ENCODE peak calls at places on chromosomes 5 and 9, in seven cellular contexts. I is GM23338, J is MM.1S, G is hepatocyte, D is OCI-LY7, K is GM23248, U is PC-3. P is an unnamed sample.

GRCh38 chr9:135262248-135262647 is 174.8 kb downstream of the OLFM1 start:
- DNase-seq in I (no peak), J (no peak), G (no peak), D (no peak), K (no peak), U (no peak), P (no peak)

GRCh38 chr9:35353731-35354365 is 136.1 kb upstream of the RUSC2 start:
- DNase-seq in I (no peak), J (peak), G (no peak), D (no peak), K (peak), U (no peak), P (no peak)

GRCh38 chr5:180153991-180154390 is 55.0 kb downstream of the RASGEF1C start:
- DNase-seq in I (no peak), J (no peak), G (no peak), D (no peak), K (no peak), U (no peak), P (no peak)

GRCh38 chr9:126411225-126411947 is 84.8 kb downstream of the MVB12B start:
- DNase-seq in I (no peak), J (peak), G (no peak), D (peak), K (peak), U (peak), P (no peak)

GRCh38 chr9:112331676-112331955 is 1.8 kb downstream of the PTBP3 start:
- DNase-seq in I (no peak), J (no peak), G (no peak), D (peak), K (no peak), U (peak), P (no peak)

GRCh38 chr5:20088361-20088760 is 100.4 kb upstream of the CDH18 start:
- DNase-seq in I (no peak), J (no peak), G (no peak), D (no peak), K (no peak), U (no peak), P (no peak)

GRCh38 chr5:43967165-43967564 is 364.2 kb downstream of the NNT start:
- DNase-seq in I (no peak), J (no peak), G (no peak), D (no peak), K (no peak), U (no peak), P (no peak)

GRCh38 chr9:108478871-108479332 is 376.9 kb downstream of the ACTL7B start:
- DNase-seq in I (no peak), J (no peak), G (peak), D (no peak), K (peak), U (peak), P (no peak)

GRCh38 chr5:67187318-67187717 is 9.3 kb downstream of the CD180 start:
- DNase-seq in I (no peak), J (no peak), G (no peak), D (peak), K (no peak), U (no peak), P (no peak)

GRCh38 chr9:97722331-97722730 is 25.2 kb upstream of the XPA start:
- DNase-seq in I (no peak), J (no peak), G (no peak), D (no peak), K (no peak), U (no peak), P (no peak)

GRCh38 chr9:116193636-116194035 is 40.0 kb downstream of the PAPPA start:
- DNase-seq in I (no peak), J (no peak), G (no peak), D (no peak), K (peak), U (peak), P (no peak)

GRCh38 chr9:136882109-136882946 is 4.0 kb upstream of the TRAF2 start:
- DNase-seq in I (no peak), J (peak), G (peak), D (peak), K (peak), U (peak), P (no peak)

GRCh38 chr5:9853309-9853708 is 223.2 kb upstream of the TAS2R1 start:
- DNase-seq in I (peak), J (no peak), G (no peak), D (no peak), K (no peak), U (no peak), P (no peak)

GRCh38 chr9:94159069-94159915 is 75.0 kb downstream of the PTPDC1 start:
- DNase-seq in I (no peak), J (no peak), G (no peak), D (no peak), K (peak), U (no peak), P (no peak)

GRCh38 chr5:107501965-107502691 is 168.6 kb downstream of the EFNA5 start:
- DNase-seq in I (no peak), J (no peak), G (no peak), D (no peak), K (no peak), U (no peak), P (no peak)

GRCh38 chr9:137044502-137045177 is 1.3 kb downstream of the NPDC1 start:
- DNase-seq in I (no peak), J (no peak), G (no peak), D (no peak), K (peak), U (peak), P (no peak)

GRCh38 chr5:56494300-56494704 is 261.2 kb upstream of the ANKRD55 start:
- DNase-seq in I (no peak), J (no peak), G (no peak), D (no peak), K (peak), U (no peak), P (no peak)

GRCh38 chr5:417765-418559 is 25.0 kb upstream of the EXOC3 start:
- DNase-seq in I (no peak), J (no peak), G (no peak), D (no peak), K (peak), U (no peak), P (no peak)

GRCh38 chr5:73631500-73631899 is 5.5 kb downstream of the ARHGEF28 start:
- DNase-seq in I (no peak), J (no peak), G (no peak), D (no peak), K (no peak), U (no peak), P (no peak)

GRCh38 chr5:159038907-159039306 is 60.8 kb downstream of the EBF1 start:
- DNase-seq in I (no peak), J (no peak), G (no peak), D (no peak), K (peak), U (no peak), P (no peak)

GRCh38 chr5:133992429-133993151 is 12.2 kb downstream of the VDAC1 start:
- DNase-seq in I (no peak), J (no peak), G (no peak), D (peak), K (no peak), U (no peak), P (no peak)

DNA sequence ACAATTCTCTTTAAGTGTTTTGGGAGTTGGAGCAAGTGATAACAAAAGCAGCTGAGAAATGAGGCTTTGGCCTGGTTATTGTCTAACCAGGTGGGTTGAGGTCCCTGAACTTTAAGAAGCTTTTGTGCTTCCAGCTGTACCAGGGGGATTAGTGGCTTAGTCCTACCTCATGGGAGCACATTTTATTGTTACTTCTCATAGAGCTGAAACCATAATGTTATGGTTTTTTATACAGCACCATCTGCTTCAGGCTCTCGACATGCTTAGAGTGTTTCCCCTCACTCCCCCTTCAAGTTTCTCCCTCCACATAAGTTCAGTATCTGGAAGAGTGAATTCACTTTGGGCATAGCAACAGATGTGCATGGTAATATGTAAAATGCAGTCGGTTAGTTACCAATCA is 95.7 kb upstream of the SPRY4 start:
- DNase-seq in I (no peak), J (no peak), G (no peak), D (no peak), K (no peak), U (no peak), P (peak)
- TF ChIP-seq EZH2phosphoT487 in I (no peak), J (no peak), G (no peak), D (no peak), K (no peak), U (no peak), P (no peak)

GRCh38 chr5:115602585-115603125 is 376 bp upstream of the TICAM2 start:
- DNase-seq in I (no peak), J (no peak), G (no peak), D (no peak), K (no peak), U (peak), P (peak)

GRCh38 chr5:115605436-115605835 is 3.2 kb upstream of the TICAM2 start:
- DNase-seq in I (no peak), J (no peak), G (no peak), D (no peak), K (no peak), U (no peak), P (no peak)

GRCh38 chr5:115611873-115612272 is 9.6 kb upstream of the TICAM2 start:
- DNase-seq in I (no peak), J (no peak), G (no peak), D (no peak), K (no peak), U (no peak), P (no peak)

GRCh38 chr5:115601709-115602584 is at the start of gene TICAM2:
- DNase-seq in I (peak), J (peak), G (peak), D (peak), K (peak), U (peak), P (peak)

DNA sequence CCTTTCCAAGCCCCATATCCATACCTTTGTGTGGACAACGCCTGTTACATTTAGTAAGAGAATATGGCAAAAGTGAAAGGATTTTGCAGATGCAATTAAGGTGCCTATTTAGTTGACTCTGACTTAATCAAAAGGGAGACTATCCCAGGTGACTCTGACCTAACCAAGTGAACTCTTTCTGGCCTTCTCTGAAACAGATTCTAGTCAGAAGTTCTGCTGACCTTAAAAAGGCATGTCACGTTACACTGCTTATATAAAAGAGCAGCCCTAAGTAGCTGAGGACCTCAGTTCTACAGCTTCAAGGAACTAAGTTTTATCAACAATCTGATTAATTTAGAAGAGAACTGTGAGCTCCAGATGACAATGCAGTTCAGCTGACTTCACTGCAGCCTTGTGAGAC is 5.7 kb upstream of the TICAM2 start:
- DNase-seq in I (no peak), J (no peak), G (no peak), D (no peak), K (no peak), U (no peak), P (no peak)
- TF ChIP-seq EZH2phosphoT487 in I (no peak), J (no peak), G (no peak), D (no peak), K (no peak), U (no peak), P (no peak)

GRCh38 chr5:140312067-140312790 is 9.3 kb upstream of the PFDN1 start:
- DNase-seq in I (peak), J (no peak), G (no peak), D (no peak), K (peak), U (peak), P (no peak)

GRCh38 chr5:140312791-140313189 is 9.9 kb upstream of the PFDN1 start:
- DNase-seq in I (no peak), J (no peak), G (no peak), D (no peak), K (no peak), U (no peak), P (no peak)

GRCh38 chr5:140310434-140310833 is 7.5 kb upstream of the PFDN1 start:
- DNase-seq in I (no peak), J (no peak), G (no peak), D (no peak), K (peak), U (peak), P (no peak)

GRCh38 chr5:140309706-140310249 is 6.9 kb upstream of the PFDN1 start:
- DNase-seq in I (no peak), J (no peak), G (no peak), D (no peak), K (no peak), U (no peak), P (no peak)

DNA sequence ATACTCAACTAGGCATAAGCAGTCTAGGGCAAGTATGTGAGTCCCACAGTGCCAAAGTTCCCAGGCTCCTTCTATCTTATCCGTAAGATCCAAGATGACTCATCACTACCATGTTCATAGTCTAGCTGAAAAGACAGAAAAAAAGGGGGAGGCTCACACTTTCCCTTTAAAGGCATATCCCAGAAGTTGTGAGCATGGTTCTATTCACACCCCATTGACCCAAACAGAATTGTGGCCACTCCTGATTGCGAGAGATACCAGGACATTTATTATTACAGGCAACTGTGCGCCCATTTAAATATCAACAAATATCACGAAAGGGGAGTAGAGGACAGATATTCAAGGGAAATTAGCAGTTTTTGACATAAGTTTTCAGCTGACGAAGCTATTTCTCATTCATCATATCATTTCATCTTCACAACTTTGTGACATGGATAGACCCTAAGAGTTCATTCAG is 8.1 kb upstream of the PFDN1 start:
- DNase-seq in I (no peak), J (no peak), G (peak), D (no peak), K (peak), U (peak), P (no peak)
- TF ChIP-seq EZH2phosphoT487 in I (no peak), J (no peak), G (no peak), D (no peak), K (no peak), U (no peak), P (no peak)

GRCh38 chr9:77562021-77562748 is 85.9 kb downstream of the GNA14 start:
- DNase-seq in I (no peak), J (no peak), G (no peak), D (no peak), K (no peak), U (no peak), P (no peak)

GRCh38 chr9:77561321-77562020 is 86.7 kb downstream of the GNA14 start:
- DNase-seq in I (no peak), J (no peak), G (no peak), D (no peak), K (no peak), U (no peak), P (no peak)

GRCh38 chr9:77554706-77555105 is 93.4 kb downstream of the GNA14 start:
- DNase-seq in I (no peak), J (no peak), G (no peak), D (no peak), K (no peak), U (no peak), P (no peak)

GRCh38 chr9:77556396-77556795 is 91.7 kb downstream of the GNA14 start:
- DNase-seq in I (no peak), J (no peak), G (no peak), D (no peak), K (peak), U (no peak), P (no peak)
- TF ChIP-seq EZH2phosphoT487 in I (no peak), J (no peak), G (no peak), D (no peak), K (no peak), U (no peak), P (no peak)

GRCh38 chr5:125227333-125228075 is 481.1 kb upstream of the ZNF608 start:
- DNase-seq in I (peak), J (no peak), G (peak), D (peak), K (peak), U (peak), P (peak)
- TF ChIP-seq EZH2phosphoT487 in I (no peak), J (no peak), G (no peak), D (no peak), K (no peak), U (no peak), P (no peak)